ENCODE peak calls at places on chromosomes 2 and 18, in nine cellular contexts. M is psoas muscle, U is fibroblast of lung, Y is fibroblast of pulmonary artery, T is right lobe of liver, S is dorsolateral prefrontal cortex, B is A673, H is AG09309, V is AG04450. X is an unnamed sample.

GRCh38 chr2:177772529-177772928 is 300.0 kb downstream of the PDE11A start:
- DNase-seq in M (no peak), U (peak; percentile 55), Y (peak; percentile 56), T (no peak), S (no peak), B (peak; percentile 51), H (no peak), V (no peak), X (no peak)

GRCh38 chr2:207317358-207317984 is 151.7 kb upstream of the KLF7 start:
- DNase-seq in M (no peak), U (peak; percentile 60), Y (peak; percentile 60), T (no peak), S (no peak), B (no peak), H (peak; percentile 40), V (no peak), X (no peak)

GRCh38 chr2:950627-950992 is at the start of gene SNTG2:
- DNase-seq in M (no peak), U (no peak), Y (no peak), T (peak; percentile 54), S (no peak), B (peak; percentile 65), H (no peak), V (no peak), X (no peak)

GRCh38 chr2:42951263-42951938 is 159.0 kb upstream of the HAAO start:
- DNase-seq in M (peak; percentile 64), U (no peak), Y (no peak), T (no peak), S (no peak), B (no peak), H (no peak), V (no peak), X (no peak)

GRCh38 chr18:14963246-14963645 is 215.3 kb downstream of the ANKRD30B start:
- DNase-seq in M (no peak), U (no peak), Y (no peak), T (no peak), S (no peak), B (no peak), H (no peak), V (no peak), X (no peak)

GRCh38 chr2:234722176-234722575 is 225.3 kb upstream of the ARL4C start:
- DNase-seq in M (no peak), U (no peak), Y (peak; percentile 64), T (no peak), S (no peak), B (peak; percentile 20), H (no peak), V (no peak), X (no peak)

GRCh38 chr2:86807462-86808275 is 17.0 kb upstream of the CD8A start:
- DNase-seq in M (peak; percentile 41), U (peak; percentile 22), Y (peak; percentile 25), T (peak; percentile 31), S (peak; percentile 51), B (peak; percentile 42), H (no peak), V (no peak), X (no peak)

GRCh38 chr2:157339965-157340655 is 14.5 kb upstream of the ERMN start:
- DNase-seq in M (no peak), U (no peak), Y (no peak), T (no peak), S (no peak), B (no peak), H (no peak), V (no peak), X (no peak)

GRCh38 chr18:45755936-45756335 is 32.0 kb downstream of the SLC14A1 start:
- DNase-seq in M (no peak), U (peak; percentile 77), Y (peak; percentile 93), T (no peak), S (no peak), B (peak; percentile 73), H (no peak), V (no peak), X (no peak)

GRCh38 chr2:8457092-8457481 is 224.8 kb upstream of the ID2 start:
- DNase-seq in M (no peak), U (no peak), Y (no peak), T (peak; percentile 58), S (no peak), B (no peak), H (no peak), V (no peak), X (no peak)

GRCh38 chr2:47065771-47066380 is 89.2 kb downstream of the STPG4 start:
- DNase-seq in M (no peak), U (peak; percentile 61), Y (peak; percentile 80), T (no peak), S (no peak), B (peak; percentile 40), H (peak; percentile 96), V (peak; percentile 65), X (peak; percentile 56)

GRCh38 chr2:64104944-64105343 is 39.3 kb downstream of the PELI1 start:
- DNase-seq in M (no peak), U (no peak), Y (no peak), T (no peak), S (no peak), B (no peak), H (no peak), V (no peak), X (no peak)

GRCh38 chr2:184611221-184612085 is 13.1 kb downstream of the ZNF804A start:
- DNase-seq in M (no peak), U (peak; percentile 62), Y (peak; percentile 63), T (no peak), S (no peak), B (peak; percentile 68), H (no peak), V (no peak), X (no peak)

GRCh38 chr2:103254611-103255010 is 492.8 kb downstream of the TMEM182 start:
- DNase-seq in M (no peak), U (no peak), Y (no peak), T (no peak), S (no peak), B (no peak), H (no peak), V (no peak), X (no peak)

GRCh38 chr2:88066543-88066942 is 1.1 kb upstream of the SMYD1 start:
- DNase-seq in M (no peak), U (no peak), Y (no peak), T (no peak), S (no peak), B (no peak), H (no peak), V (no peak), X (no peak)

GRCh38 chr2:227130636-227131035 is 33.4 kb downstream of the COL4A4 start:
- DNase-seq in M (no peak), U (no peak), Y (no peak), T (no peak), S (no peak), B (no peak), H (no peak), V (no peak), X (no peak)

GRCh38 chr2:227123697-227124096 is 40.3 kb downstream of the COL4A4 start:
- DNase-seq in M (no peak), U (no peak), Y (no peak), T (no peak), S (no peak), B (no peak), H (no peak), V (no peak), X (no peak)

GRCh38 chr2:227127236-227127635 is 36.8 kb downstream of the COL4A4 start:
- DNase-seq in M (no peak), U (no peak), Y (no peak), T (no peak), S (no peak), B (no peak), H (no peak), V (no peak), X (no peak)

GRCh38 chr2:227125506-227125905 is 38.5 kb downstream of the COL4A4 start:
- DNase-seq in M (no peak), U (no peak), Y (no peak), T (no peak), S (no peak), B (no peak), H (no peak), V (no peak), X (no peak)
- H3K4me3 ChIP-seq in M (no peak overlapping the region), U (no peak overlapping the region), Y (no peak overlapping the region), T (no peak overlapping the region), S (no peak overlapping the region), B (no peak overlapping the region), H (no peak overlapping the region), V (no peak overlapping the region), X (no peak overlapping the region)

GRCh38 chr2:152493417-152493816 is 158.4 kb downstream of the FMNL2 start:
- DNase-seq in M (no peak), U (no peak), Y (no peak), T (no peak), S (no peak), B (no peak), H (no peak), V (no peak), X (no peak)
- TF ChIP-seq CTCF in M (no peak), U (no peak), Y (no peak), T (no peak), S (no peak), B (no peak), H (no peak), V (no peak), X (no peak)

GRCh38 chr18:5155180-5155906 is 41.7 kb downstream of the AKAIN1 start:
- DNase-seq in M (no peak), U (no peak), Y (no peak), T (no peak), S (no peak), B (no peak), H (no peak), V (no peak), X (no peak)

GRCh38 chr18:5158587-5158986 is 38.5 kb downstream of the AKAIN1 start:
- DNase-seq in M (no peak), U (no peak), Y (no peak), T (no peak), S (no peak), B (no peak), H (no peak), V (no peak), X (no peak)

GRCh38 chr18:5158171-5158570 is 38.9 kb downstream of the AKAIN1 start:
- DNase-seq in M (no peak), U (no peak), Y (no peak), T (no peak), S (no peak), B (no peak), H (no peak), V (no peak), X (no peak)

GRCh38 chr18:5159080-5159479 is 38.0 kb downstream of the AKAIN1 start:
- DNase-seq in M (no peak), U (no peak), Y (no peak), T (no peak), S (no peak), B (no peak), H (no peak), V (no peak), X (no peak)

DNA sequence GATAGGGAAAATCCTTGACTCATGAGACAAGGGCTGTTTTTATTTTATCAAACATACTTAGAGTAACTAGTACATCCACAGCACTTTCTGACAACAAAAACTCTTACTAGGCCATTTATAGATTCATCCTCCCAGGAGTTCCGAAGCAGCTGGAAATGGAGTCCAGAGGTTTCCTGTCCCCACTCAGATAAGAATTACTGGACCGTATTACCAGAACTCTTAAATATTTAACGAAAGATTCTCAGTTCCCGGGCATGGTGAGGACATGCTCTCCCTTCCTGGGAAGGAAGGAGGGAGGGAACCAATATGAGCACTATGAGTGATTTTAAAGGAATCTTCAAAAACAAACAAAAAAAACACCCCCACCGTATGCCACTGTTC is 41.2 kb downstream of the AKAIN1 start:
- DNase-seq in M (no peak), U (no peak), Y (no peak), T (no peak), S (no peak), B (no peak), H (no peak), V (no peak), X (no peak)
- H3K4me3 ChIP-seq in M (no peak overlapping the region), U (no peak overlapping the region), Y (no peak overlapping the region), T (no peak overlapping the region), S (no peak overlapping the region), B (no peak overlapping the region), H (no peak overlapping the region), V (no peak overlapping the region), X (no peak overlapping the region)

GRCh38 chr18:7452331-7452730 is 114.8 kb upstream of the PTPRM start:
- DNase-seq in M (no peak), U (no peak), Y (peak; percentile 37), T (no peak), S (no peak), B (no peak), H (no peak), V (no peak), X (no peak)
- TF ChIP-seq CTCF in M (peak; percentile 46), U (peak; percentile 43), Y (peak; percentile 72), T (peak; percentile 40), S (peak; percentile 61), B (peak; percentile 31), H (peak; percentile 71), V (peak; percentile 53), X (peak; percentile 77)